ENCODE peak calls at places on chromosomes 11 and 22, in five cellular contexts. N, I, S, Q and A are unnamed samples.

GRCh38 chr11:108866781-108867180 is 201.9 kb downstream of the DDX10 start:
- DNase-seq in N (no peak), I (no peak), S (no peak), Q (no peak), A (no peak)

GRCh38 chr11:133115099-133115498 is 417.2 kb downstream of the OPCML start:
- DNase-seq in N (no peak), I (no peak), S (no peak), Q (peak; percentile 74), A (no peak)

GRCh38 chr11:38019072-38019775 is 1421.2 kb upstream of the RAG2 start:
- DNase-seq in N (no peak), I (no peak), S (peak; percentile 56), Q (no peak), A (no peak)

GRCh38 chr11:47863189-47863892 is 15.2 kb upstream of the NUP160 start:
- DNase-seq in N (no peak), I (no peak), S (no peak), Q (no peak), A (no peak)

GRCh38 chr11:68402355-68403031 is 58.1 kb upstream of the PPP6R3 start:
- DNase-seq in N (no peak), I (no peak), S (peak; percentile 58), Q (no peak), A (no peak)

GRCh38 chr11:18012314-18012905 is 437 bp downstream of the SERGEF start:
- DNase-seq in N (no peak), I (peak; percentile 69), S (no peak), Q (peak; percentile 27), A (peak; percentile 25)

GRCh38 chr11:78542007-78542406 is 32.7 kb downstream of the NARS2 start:
- DNase-seq in N (no peak), I (no peak), S (no peak), Q (no peak), A (no peak)

GRCh38 chr11:134098566-134099184 is 29.8 kb downstream of the JAM3 start:
- DNase-seq in N (no peak), I (no peak), S (no peak), Q (no peak), A (no peak)

GRCh38 chr11:128888034-128888985 is 2.8 kb upstream of the KCNJ5 start:
- DNase-seq in N (no peak), I (no peak), S (peak; percentile 59), Q (no peak), A (no peak)

GRCh38 chr22:43002198-43002577 is 12.8 kb downstream of the PACSIN2 start:
- DNase-seq in N (no peak), I (peak; percentile 8), S (no peak), Q (no peak), A (no peak)

GRCh38 chr11:12287009-12287373 is 90.4 kb upstream of the PARVA start:
- DNase-seq in N (no peak), I (peak; percentile 87), S (peak; percentile 31), Q (peak; percentile 24), A (peak; percentile 53)

GRCh38 chr11:36375348-36376314 is 79.5 kb downstream of the PRR5L start:
- DNase-seq in N (no peak), I (no peak), S (peak; percentile 64), Q (no peak), A (no peak)

GRCh38 chr11:72119188-72119587 is 6.7 kb upstream of the ANAPC15 start:
- DNase-seq in N (no peak), I (no peak), S (no peak), Q (no peak), A (no peak)

GRCh38 chr11:12318791-12319733 is 58.3 kb upstream of the PARVA start:
- DNase-seq in N (no peak), I (peak; percentile 85), S (no peak), Q (no peak), A (no peak)

GRCh38 chr11:37560346-37560745 is 962.3 kb upstream of the RAG2 start:
- DNase-seq in N (no peak), I (no peak), S (no peak), Q (no peak), A (no peak)

GRCh38 chr11:47946682-47947575 is 33.4 kb upstream of the PTPRJ start:
- DNase-seq in N (peak; percentile 53), I (peak; percentile 90), S (no peak), Q (peak; percentile 84), A (peak; percentile 75)

GRCh38 chr11:66288138-66288865 is 641 bp downstream of the YIF1A start:
- DNase-seq in N (no peak), I (peak; percentile 76), S (peak; percentile 64), Q (no peak), A (peak; percentile 30)

GRCh38 chr11:128628686-128629085 is 41.3 kb upstream of the ETS1 start:
- DNase-seq in N (no peak), I (no peak), S (no peak), Q (no peak), A (no peak)

GRCh38 chr22:17964153-17964552 is 60.2 kb downstream of the MICAL3 start:
- DNase-seq in N (no peak), I (no peak), S (no peak), Q (no peak), A (no peak)

GRCh38 chr22:26430600-26430999 is 1.5 kb downstream of the ASPHD2 start:
- DNase-seq in N (no peak), I (no peak), S (no peak), Q (no peak), A (no peak)

GRCh38 chr11:66115638-66116410 is 45.8 kb downstream of the PACS1 start:
- DNase-seq in N (no peak), I (no peak), S (no peak), Q (no peak), A (no peak)

GRCh38 chr11:133249065-133249464 is 283.2 kb downstream of the OPCML start:
- DNase-seq in N (no peak), I (no peak), S (no peak), Q (no peak), A (no peak)

GRCh38 chr11:16977136-16978020 is 36.8 kb downstream of the PLEKHA7 start:
- DNase-seq in N (no peak), I (no peak), S (no peak), Q (peak; percentile 46), A (no peak)

GRCh38 chr11:69442012-69442806 is 39.3 kb upstream of the LINC01488 start:
- DNase-seq in N (no peak), I (peak; percentile 46), S (no peak), Q (no peak), A (no peak)

GRCh38 chr11:19996591-19996990 is 163.7 kb downstream of the DBX1 start:
- DNase-seq in N (no peak), I (no peak), S (no peak), Q (no peak), A (no peak)

GRCh38 chr11:19992998-19993397 is 167.3 kb downstream of the DBX1 start:
- DNase-seq in N (no peak), I (no peak), S (no peak), Q (no peak), A (no peak)

GRCh38 chr11:19992162-19992561 is 168.1 kb downstream of the DBX1 start:
- DNase-seq in N (no peak), I (no peak), S (no peak), Q (no peak), A (no peak)

GRCh38 chr11:19994712-19995111 is 165.6 kb downstream of the DBX1 start:
- DNase-seq in N (no peak), I (no peak), S (no peak), Q (no peak), A (no peak)

DNA sequence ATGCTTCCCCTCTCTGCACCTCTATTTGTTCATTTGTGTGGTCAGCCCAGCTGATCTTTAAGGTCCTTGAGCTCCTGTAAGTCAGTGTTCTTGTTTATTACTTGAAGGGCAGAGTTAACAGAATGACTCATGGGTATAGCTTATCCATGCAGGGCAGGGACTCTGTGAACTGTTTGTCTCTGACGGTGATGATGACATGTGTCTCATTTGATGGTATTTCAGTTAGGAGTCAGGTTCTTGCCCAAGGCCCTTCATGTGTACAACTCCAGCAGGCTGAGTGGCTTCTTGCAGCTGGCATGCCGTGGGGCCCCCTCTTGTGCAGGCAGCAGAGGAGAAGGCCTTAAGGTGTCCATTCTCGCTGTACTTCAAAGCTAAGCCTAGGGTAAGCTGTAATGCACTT is 165.1 kb downstream of the DBX1 start:
- DNase-seq in N (no peak), I (no peak), S (no peak), Q (no peak), A (no peak)
- TF ChIP-seq EP300 in N (no peak), I (no peak), S (no peak), Q (no peak), A (no peak)

GRCh38 chr11:34570584-34570983 is 50.3 kb upstream of the EHF start:
- DNase-seq in N (no peak), I (no peak), S (no peak), Q (peak; percentile 51), A (no peak)
- TF ChIP-seq POLR2A in N (no peak), I (no peak), S (no peak), Q (no peak), A (no peak)

DNA sequence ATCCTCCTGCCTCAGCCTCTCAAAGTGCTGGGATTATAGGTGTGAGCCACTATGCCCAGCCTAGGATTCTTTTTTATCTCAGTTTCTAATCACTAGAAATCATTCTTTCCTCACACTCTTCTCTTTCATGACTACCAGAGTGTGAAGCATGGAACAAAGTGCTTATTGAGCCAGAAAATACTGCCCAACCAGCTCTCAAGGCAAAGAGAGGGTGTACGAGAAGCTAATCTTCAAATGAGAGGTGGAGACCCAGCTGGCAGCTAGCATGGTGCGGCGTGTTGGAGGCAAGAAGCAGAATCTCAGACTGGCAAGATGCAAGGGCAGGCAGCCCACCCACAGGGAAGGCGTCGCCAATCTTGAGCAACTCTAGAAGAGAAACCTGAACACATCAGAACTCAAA is 41.1 kb upstream of the ME3 start:
- DNase-seq in N (no peak), I (no peak), S (no peak), Q (no peak), A (no peak)
- TF ChIP-seq EP300 in N (no peak), I (no peak), S (no peak), Q (no peak), A (no peak)

GRCh38 chr11:124556828-124557227 is 13.0 kb upstream of the OR8A1 start:
- DNase-seq in N (no peak), I (no peak), S (no peak), Q (no peak), A (no peak)
- TF ChIP-seq POLR2A in N (no peak), I (no peak), S (no peak), Q (no peak), A (no peak)

GRCh38 chr11:93000511-93001476 is 31.3 kb downstream of the MTNR1B start:
- DNase-seq in N (no peak), I (no peak), S (no peak), Q (no peak), A (no peak)
- TF ChIP-seq EP300 in N (no peak), I (no peak), S (no peak), Q (no peak), A (no peak)

DNA sequence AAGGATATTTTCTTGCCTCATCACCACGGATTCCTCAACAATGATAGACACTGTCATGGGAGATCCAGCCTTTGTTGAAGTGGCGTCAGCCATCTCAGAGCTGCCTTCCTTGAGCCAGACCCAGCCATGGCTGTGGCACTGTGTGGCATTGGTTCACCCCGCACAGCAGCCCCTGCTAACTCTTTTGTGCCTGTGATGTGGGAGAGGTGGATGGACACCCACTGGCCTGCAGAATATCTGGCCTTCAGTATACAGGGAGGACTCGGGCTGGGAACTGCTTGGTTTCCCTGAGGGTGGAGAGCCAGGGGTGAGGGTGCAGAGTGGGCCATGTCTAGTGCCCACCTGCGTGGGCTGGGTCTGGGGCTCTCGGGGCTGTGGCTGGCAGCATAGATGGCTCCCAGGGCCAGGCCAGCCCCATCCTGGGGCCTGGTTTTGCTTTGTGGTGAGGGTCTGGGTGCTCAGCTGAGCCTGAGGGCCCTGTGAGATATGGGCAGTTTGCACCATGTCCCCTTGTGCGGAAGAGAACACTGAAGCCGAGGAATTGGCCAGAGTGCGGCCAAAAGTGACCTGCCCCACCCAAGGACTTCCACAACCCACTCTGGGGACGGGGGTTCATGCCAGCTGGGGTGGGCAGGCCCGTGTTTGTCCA is 6.2 kb downstream of the CLDN5 start:
- DNase-seq in N (no peak), I (no peak), S (no peak), Q (no peak), A (no peak)
- TF ChIP-seq POLR2A in N (no peak), I (no peak), S (no peak), Q (no peak), A (no peak)